ENCODE peak calls at places on chromosomes 4 and X, in nine cellular contexts. V, T, Y, R, U, O, Q, X and M are unnamed samples.

GRCh38 chr4:100742045-100742444 is 224.2 kb upstream of the EMCN start:
- DNase-seq in V (peak), T (no peak), Y (no peak), R (no peak), U (peak), O (peak), Q (peak), X (no peak), M (no peak)

GRCh38 chrX:37871626-37872302 is 24.4 kb upstream of the DYNLT3 start:
- DNase-seq in V (peak), T (no peak), Y (peak), R (no peak), U (no peak), O (peak), Q (peak), X (peak), M (no peak)

GRCh38 chr4:155582971-155583437 is 83.6 kb upstream of the GUCY1A1 start:
- DNase-seq in V (peak), T (no peak), Y (no peak), R (no peak), U (no peak), O (peak), Q (peak), X (peak), M (peak)

GRCh38 chr4:42927946-42928345 is 35.4 kb downstream of the GRXCR1 start:
- DNase-seq in V (peak), T (no peak), Y (no peak), R (no peak), U (no peak), O (no peak), Q (no peak), X (no peak), M (no peak)

GRCh38 chr4:38013461-38014366 is 53.5 kb downstream of the PTTG2 start:
- DNase-seq in V (no peak), T (no peak), Y (no peak), R (no peak), U (peak), O (peak), Q (peak), X (no peak), M (no peak)

GRCh38 chr4:107050525-107051135 is 14.5 kb upstream of the DKK2 start:
- DNase-seq in V (no peak), T (no peak), Y (no peak), R (no peak), U (no peak), O (peak), Q (peak), X (no peak), M (no peak)

GRCh38 chr4:109921384-109921808 is 8.7 kb downstream of the EGF start:
- DNase-seq in V (peak), T (no peak), Y (no peak), R (no peak), U (no peak), O (peak), Q (peak), X (no peak), M (no peak)

GRCh38 chrX:103628386-103629290 is at the start of gene TCEAL1:
- DNase-seq in V (no peak), T (no peak), Y (peak), R (peak), U (peak), O (peak), Q (peak), X (no peak), M (peak)

GRCh38 chr4:169070071-169070894 is 60.2 kb upstream of the CBR4 start:
- DNase-seq in V (peak), T (no peak), Y (no peak), R (no peak), U (no peak), O (peak), Q (peak), X (no peak), M (no peak)

GRCh38 chrX:134520860-134521390 is 61.0 kb downstream of the HPRT1 start:
- DNase-seq in V (peak), T (no peak), Y (no peak), R (peak), U (peak), O (peak), Q (peak), X (no peak), M (peak)

GRCh38 chr4:123505457-123506310 is 109.1 kb downstream of the SPRY1 start:
- DNase-seq in V (peak), T (peak), Y (peak), R (peak), U (peak), O (peak), Q (peak), X (no peak), M (peak)

GRCh38 chr4:15104825-15105224 is 102.5 kb downstream of the CPEB2 start:
- DNase-seq in V (no peak), T (no peak), Y (no peak), R (no peak), U (no peak), O (no peak), Q (peak), X (no peak), M (no peak)

GRCh38 chrX:45774961-45775360 is 574.3 kb upstream of the DIPK2B start:
- DNase-seq in V (no peak), T (no peak), Y (no peak), R (no peak), U (no peak), O (peak), Q (peak), X (no peak), M (no peak)

GRCh38 chrX:41338422-41338821 is 4.5 kb downstream of the DDX3X start:
- DNase-seq in V (no peak), T (no peak), Y (no peak), R (no peak), U (no peak), O (no peak), Q (no peak), X (no peak), M (no peak)

GRCh38 chr4:18020145-18020670 is 1.3 kb downstream of the LCORL start:
- DNase-seq in V (no peak), T (no peak), Y (peak), R (no peak), U (no peak), O (peak), Q (peak), X (no peak), M (no peak)